ENCODE peak calls at places on chromosomes 12 and 14, in six cellular contexts. C is hypothalamus, I is GM06990, K is pancreas, R is HTR-8/SVneo, P is fibroblast of the conjunctiva. Z is an unnamed sample.

GRCh38 chr12:124625867-124626675 is 58.7 kb upstream of the NCOR2 start:
- DNase-seq in P (peak; percentile 82), C (no peak), R (peak; percentile 63), K (peak; percentile 50), I (no peak), Z (peak; percentile 91)

GRCh38 chr12:47214771-47215170 is 135.0 kb upstream of the AMIGO2 start:
- DNase-seq in R (no peak), C (no peak), P (no peak), K (no peak), I (no peak), Z (no peak)

GRCh38 chr12:6195665-6196535 is 4.3 kb upstream of the CD9 start:
- DNase-seq in I (no peak), R (peak; percentile 99), K (peak; percentile 90), P (peak; percentile 55), C (peak; percentile 64), Z (peak; percentile 95)

GRCh38 chr12:5809586-5809985 is 135.5 kb downstream of the ANO2 start:
- DNase-seq in C (no peak), I (no peak), R (no peak), P (no peak), K (no peak), Z (no peak)

GRCh38 chr12:111733340-111733739 is 33.4 kb upstream of the ALDH2 start:
- DNase-seq in I (no peak), K (no peak), P (no peak), C (no peak), R (no peak), Z (no peak)

GRCh38 chr12:42704340-42704739 is 114.8 kb upstream of the PRICKLE1 start:
- DNase-seq in C (no peak), R (no peak), K (no peak), P (no peak), I (no peak), Z (peak; percentile 30)

GRCh38 chr12:114339626-114340025 is 66.3 kb downstream of the TBX5 start:
- DNase-seq in C (no peak), R (no peak), I (no peak), K (no peak), P (no peak), Z (peak; percentile 90)

GRCh38 chr12:110536834-110537604 is 34.9 kb downstream of the RAD9B start:
- DNase-seq in I (no peak), R (no peak), P (no peak), K (no peak), C (no peak), Z (no peak)

GRCh38 chr12:121592323-121592722 is 11.5 kb upstream of the KDM2B start:
- DNase-seq in K (no peak), C (no peak), I (no peak), R (no peak), P (no peak), Z (no peak)

GRCh38 chr12:103503546-103504480 is 8.0 kb upstream of the C12orf42 start:
- DNase-seq in R (no peak), C (no peak), P (no peak), I (peak; percentile 44), K (no peak), Z (no peak)

GRCh38 chr12:114447274-114447716 is 41.4 kb upstream of the TBX5 start:
- DNase-seq in K (peak; percentile 46), R (no peak), P (no peak), I (no peak), C (no peak), Z (no peak)

GRCh38 chr12:66103011-66103913 is 27.3 kb downstream of the LLPH start:
- DNase-seq in C (no peak), I (no peak), P (no peak), R (no peak), K (no peak), Z (no peak)

GRCh38 chr12:6452245-6452731 is 446 bp downstream of the TAPBPL start:
- DNase-seq in C (peak; percentile 67), I (no peak), P (no peak), K (no peak), R (peak; percentile 33), Z (no peak)

GRCh38 chr14:104650057-104650980 is 39.1 kb upstream of the INF2 start:
- DNase-seq in R (peak; percentile 85), I (peak; percentile 80), P (peak; percentile 14), K (peak; percentile 81), C (peak; percentile 45), Z (peak; percentile 82)

GRCh38 chr14:75430106-75430505 is 2.3 kb downstream of the JDP2 start:
- DNase-seq in P (peak; percentile 20), R (no peak), I (no peak), K (no peak), C (no peak), Z (peak; percentile 59)

GRCh38 chr12:109778684-109779083 is 54.5 kb downstream of the TRPV4 start:
- DNase-seq in K (no peak), R (no peak), C (no peak), I (no peak), P (no peak), Z (no peak)

GRCh38 chr14:89027097-89027740 is 202.8 kb downstream of the TTC8 start:
- DNase-seq in K (peak; percentile 83), P (no peak), R (peak; percentile 78), I (peak; percentile 61), C (no peak), Z (peak; percentile 79)

GRCh38 chr12:116773276-116773731 is 35.2 kb downstream of the RNFT2 start:
- DNase-seq in C (no peak), K (no peak), P (no peak), R (peak; percentile 28), I (no peak), Z (no peak)

GRCh38 chr14:35338731-35339405 is 46.7 kb downstream of the PSMA6 start:
- DNase-seq in K (peak; percentile 63), P (no peak), I (no peak), R (no peak), C (no peak), Z (no peak)

GRCh38 chr14:32472512-32473472 is 143.7 kb downstream of the AKAP6 start:
- DNase-seq in P (peak; percentile 57), K (no peak), I (no peak), C (peak; percentile 33), R (peak; percentile 10), Z (peak; percentile 37)